ENCODE peak calls at places on chromosome 19, in seven cellular contexts. B is mesenchymal stem cell, G is H9, D is neuronal stem cell, M is IMR-90, X is H1, S is trophoblast cell. V is an unnamed sample.

GRCh38 chr19:45919678-45920077 is 5.1 kb upstream of the NANOS2 start:
- DNase-seq in B (no peak), G (no peak), D (no peak), M (no peak), X (no peak), S (no peak), V (no peak)

GRCh38 chr19:50377517-50377916 is 1.3 kb downstream of the NR1H2 start:
- DNase-seq in B (no peak), G (no peak), D (no peak), M (no peak), X (no peak), S (no peak), V (no peak)

GRCh38 chr19:58395220-58395978 is at the start of gene RNF225:
- DNase-seq in B (no peak), G (peak), D (no peak), M (no peak), X (peak), S (peak), V (peak)

GRCh38 chr19:38617764-38618589 is at the start of gene MAP4K1:
- DNase-seq in B (no peak), G (no peak), D (no peak), M (no peak), X (no peak), S (no peak), V (no peak)

GRCh38 chr19:44303976-44304568 is 753 bp downstream of the ZNF235 start:
- DNase-seq in B (peak), G (no peak), D (peak), M (peak), X (no peak), S (no peak), V (peak)

GRCh38 chr19:35253316-35254286 is 4.8 kb downstream of the LSR start:
- DNase-seq in B (no peak), G (peak), D (no peak), M (no peak), X (peak), S (no peak), V (peak)

GRCh38 chr19:19860756-19861390 is 4.8 kb upstream of the ZNF253 start:
- DNase-seq in B (no peak), G (peak), D (peak), M (no peak), X (peak), S (peak), V (peak)

GRCh38 chr19:20385056-20385455 is 180.5 kb downstream of the ZNF737 start:
- DNase-seq in B (no peak), G (no peak), D (no peak), M (no peak), X (no peak), S (no peak), V (no peak)

GRCh38 chr19:35216833-35217707 is 11.5 kb downstream of the FAM187B start:
- DNase-seq in B (no peak), G (peak), D (no peak), M (no peak), X (no peak), S (peak), V (peak)

GRCh38 chr19:4844348-4845179 is 13.1 kb upstream of the TICAM1 start:
- DNase-seq in B (peak), G (no peak), D (no peak), M (peak), X (no peak), S (no peak), V (no peak)

GRCh38 chr19:7863157-7863970 is 10.8 kb downstream of the PRR36 start:
- DNase-seq in B (no peak), G (peak), D (no peak), M (no peak), X (peak), S (no peak), V (peak)

GRCh38 chr19:14300281-14300680 is 81.0 kb upstream of the ADGRE5 start:
- DNase-seq in B (no peak), G (peak), D (no peak), M (no peak), X (no peak), S (no peak), V (peak)

GRCh38 chr19:46892252-46893179 is 31.7 kb downstream of the ARHGAP35 start:
- DNase-seq in B (no peak), G (no peak), D (no peak), M (no peak), X (no peak), S (no peak), V (no peak)

GRCh38 chr19:35516310-35516709 is 2.9 kb upstream of the DMKN start:
- DNase-seq in B (no peak), G (no peak), D (no peak), M (no peak), X (no peak), S (no peak), V (no peak)

GRCh38 chr19:42290523-42291436 is 11.2 kb upstream of the PRR19 start:
- DNase-seq in B (peak), G (peak), D (no peak), M (no peak), X (peak), S (no peak), V (no peak)

GRCh38 chr19:10332158-10332964 is 968 bp downstream of the RAVER1 start:
- DNase-seq in B (no peak), G (no peak), D (no peak), M (no peak), X (no peak), S (no peak), V (no peak)

GRCh38 chr19:46713781-46714522 is 3.0 kb downstream of the PRKD2 start:
- DNase-seq in B (peak), G (peak), D (no peak), M (peak), X (peak), S (peak), V (peak)

GRCh38 chr19:13795595-13796300 is 505 bp downstream of the ZSWIM4 start:
- DNase-seq in B (no peak), G (peak), D (no peak), M (peak), X (no peak), S (no peak), V (no peak)

GRCh38 chr19:4829001-4829712 is 2.4 kb downstream of the TICAM1 start:
- DNase-seq in B (no peak), G (no peak), D (no peak), M (no peak), X (no peak), S (no peak), V (no peak)

GRCh38 chr19:33402421-33403220 is 29.1 kb downstream of the CEBPG start:
- DNase-seq in B (no peak), G (no peak), D (no peak), M (no peak), X (no peak), S (no peak), V (no peak)
- H3K4ac ChIP-seq in B (no peak), G (no peak), D (no peak), M (no peak), X (no peak), S (no peak), V (no peak)

DNA sequence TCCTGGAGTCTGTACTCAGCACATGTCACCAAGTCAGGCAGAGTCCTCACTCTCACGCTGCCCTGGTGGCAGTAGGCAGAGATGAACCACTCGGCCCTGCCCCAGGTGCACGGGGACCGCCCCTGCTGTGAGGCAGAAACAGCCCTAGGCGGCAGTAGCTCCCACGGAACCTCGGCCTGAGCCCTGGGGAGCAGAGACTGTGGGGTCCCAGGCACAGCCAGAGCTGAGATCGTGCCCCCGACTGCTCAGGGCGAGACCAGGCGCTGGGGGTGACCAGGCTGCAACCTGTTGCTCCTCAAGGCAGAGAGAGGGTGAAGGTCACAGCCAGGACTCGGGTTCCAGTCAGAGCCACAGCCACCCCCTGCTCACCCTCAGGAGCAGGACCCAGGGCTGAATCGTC is 34.9 kb downstream of the AP1M1 start:
- DNase-seq in B (no peak), G (no peak), D (no peak), M (no peak), X (no peak), S (no peak), V (no peak)
- H4K8ac ChIP-seq in B (no peak), G (no peak), D (no peak), M (no peak), X (no peak), S (no peak), V (no peak)

DNA sequence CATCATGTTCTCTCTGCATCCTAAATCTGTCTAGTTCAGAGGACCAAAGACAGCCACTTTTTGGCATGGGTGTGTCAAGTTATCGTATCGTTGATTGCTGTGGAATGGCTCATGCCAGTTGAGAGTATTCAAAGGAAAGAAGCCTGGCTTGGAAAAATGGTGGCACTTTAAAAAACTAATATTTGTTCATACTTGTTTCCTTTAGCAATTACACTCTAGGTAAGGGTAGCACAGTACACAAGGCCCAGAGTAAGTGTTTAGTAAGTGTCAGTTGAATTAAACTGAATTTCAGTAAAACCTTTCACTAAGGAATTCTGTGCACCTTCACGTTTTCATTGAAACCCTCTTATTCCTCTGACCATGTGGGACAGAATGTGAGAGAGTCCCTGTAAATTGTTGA is 69.8 kb downstream of the DPY19L3 start:
- DNase-seq in B (no peak), G (no peak), D (no peak), M (no peak), X (no peak), S (no peak), V (no peak)
- H2AK5ac ChIP-seq in B (no peak), G (no peak), D (no peak), M (no peak), X (no peak), S (no peak), V (no peak)

DNA sequence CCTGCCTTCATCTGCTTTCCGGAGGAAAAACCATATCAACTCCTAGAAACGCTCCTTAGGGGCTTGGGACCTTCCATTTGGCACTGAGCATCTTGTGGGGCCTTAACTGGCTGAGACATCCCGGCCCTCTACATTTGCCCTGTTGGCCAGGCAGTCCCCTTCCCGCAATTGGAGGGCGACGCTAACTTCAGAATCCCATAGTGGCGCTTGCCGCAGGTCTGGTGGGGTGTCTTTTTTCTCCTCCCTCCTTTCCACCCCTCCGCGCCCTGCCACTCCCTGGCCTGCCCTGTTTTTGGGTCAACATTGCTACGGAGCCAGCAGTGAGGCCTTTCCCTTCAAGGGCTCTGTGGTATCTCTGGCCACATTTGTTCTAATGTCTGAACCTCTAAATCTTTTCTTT is 13.6 kb upstream of the CRTC1 start:
- DNase-seq in B (no peak), G (no peak), D (no peak), M (no peak), X (no peak), S (no peak), V (no peak)
- H3K4ac ChIP-seq in B (no peak), G (no peak), D (no peak), M (peak), X (no peak), S (no peak), V (no peak)

V was measured in mesendoderm.